ENCODE peak calls at places on chromosomes 16 and 17, in four cellular contexts. One of them, this sample, is unnamed.

GRCh38 chr17:79617304-79617703 is 6.5 kb upstream of the RBFOX3 start:
- DNase-seq in osteocyte: no peak
- DNase-seq in fibroblast of lung: no peak
- DNase-seq in HT1080: no peak
- DNase-seq in this sample: peak

GRCh38 chr17:55577011-55577586 is 65.8 kb upstream of the SMIM36 start:
- DNase-seq in osteocyte: no peak
- DNase-seq in fibroblast of lung: peak
- DNase-seq in HT1080: peak
- DNase-seq in this sample: no peak

GRCh38 chr17:38341035-38341721 is 2.6 kb downstream of the GPR179 start:
- DNase-seq in osteocyte: no peak
- DNase-seq in fibroblast of lung: no peak
- DNase-seq in HT1080: peak
- DNase-seq in this sample: no peak

GRCh38 chr17:58316260-58316960 is 12.2 kb downstream of the TSPOAP1 start:
- DNase-seq in osteocyte: peak
- DNase-seq in fibroblast of lung: no peak
- DNase-seq in HT1080: no peak
- DNase-seq in this sample: peak

GRCh38 chr17:43669971-43670644 is 8.4 kb upstream of the MEOX1 start:
- DNase-seq in osteocyte: no peak
- DNase-seq in fibroblast of lung: peak
- DNase-seq in HT1080: no peak
- DNase-seq in this sample: no peak

GRCh38 chr16:4285167-4285566 is 12.3 kb upstream of the TFAP4 start:
- DNase-seq in osteocyte: no peak
- DNase-seq in fibroblast of lung: no peak
- DNase-seq in HT1080: no peak
- DNase-seq in this sample: no peak

GRCh38 chr16:1906052-1906845 is 12.0 kb downstream of the HS3ST6 start:
- DNase-seq in osteocyte: no peak
- DNase-seq in fibroblast of lung: no peak
- DNase-seq in HT1080: no peak
- DNase-seq in this sample: no peak

GRCh38 chr16:80015566-80015965 is 415.0 kb upstream of the MAF start:
- DNase-seq in osteocyte: no peak
- DNase-seq in fibroblast of lung: peak
- DNase-seq in HT1080: peak
- DNase-seq in this sample: no peak

GRCh38 chr17:6648181-6648580 is 3.2 kb downstream of the MED31 start:
- DNase-seq in osteocyte: no peak
- DNase-seq in fibroblast of lung: no peak
- DNase-seq in HT1080: peak
- DNase-seq in this sample: no peak

GRCh38 chr17:29342148-29342765 is 47.9 kb upstream of the TAOK1 start:
- DNase-seq in osteocyte: peak
- DNase-seq in fibroblast of lung: no peak
- DNase-seq in HT1080: no peak
- DNase-seq in this sample: no peak

This sample was measured in suprapubic skin.